ENCODE peak calls at places on chromosomes 1 and 21, in five cellular contexts. F, U, Q, I and A are unnamed samples.

GRCh38 chr1:25617626-25618432 is 1.2 kb downstream of the MAN1C1 start:
- DNase-seq in F (no peak), U (no peak), Q (no peak), I (no peak), A (no peak)

GRCh38 chr1:175824079-175824478 is 80.7 kb upstream of the TNR start:
- DNase-seq in F (no peak), U (no peak), Q (no peak), I (no peak), A (no peak)

GRCh38 chr1:24898152-24898908 is 31.7 kb downstream of the RUNX3 start:
- DNase-seq in F (no peak), U (peak), Q (no peak), I (no peak), A (peak)

GRCh38 chr1:2110738-2111673 is 60.8 kb downstream of the PRKCZ start:
- DNase-seq in F (no peak), U (no peak), Q (no peak), I (no peak), A (no peak)

GRCh38 chr1:232765536-232765935 is 39.7 kb upstream of the MAP10 start:
- DNase-seq in F (no peak), U (peak), Q (no peak), I (no peak), A (no peak)

GRCh38 chr1:217564833-217565232 is 66.1 kb downstream of the GPATCH2 start:
- DNase-seq in F (no peak), U (no peak), Q (no peak), I (no peak), A (no peak)

GRCh38 chr1:116311756-116312691 is 61.0 kb upstream of the ATP1A1 start:
- DNase-seq in F (no peak), U (no peak), Q (no peak), I (no peak), A (no peak)

GRCh38 chr1:233367057-233367759 is 39.7 kb downstream of the MAP3K21 start:
- DNase-seq in F (no peak), U (no peak), Q (no peak), I (no peak), A (no peak)

GRCh38 chr1:201019321-201019977 is 4.1 kb downstream of the KIF21B start:
- DNase-seq in F (peak), U (peak), Q (no peak), I (no peak), A (no peak)

GRCh38 chr1:93814059-93814794 is 64.8 kb downstream of the DNTTIP2 start:
- DNase-seq in F (peak), U (peak), Q (peak), I (peak), A (peak)

GRCh38 chr21:34065015-34065414 is 8.4 kb upstream of the MRPS6 start:
- DNase-seq in F (no peak), U (no peak), Q (no peak), I (no peak), A (no peak)

GRCh38 chr1:177505905-177506590 is 335.3 kb downstream of the BRINP2 start:
- DNase-seq in F (no peak), U (peak), Q (no peak), I (no peak), A (no peak)

GRCh38 chr1:6508154-6508875 is 16.8 kb upstream of the PLEKHG5 start:
- DNase-seq in F (no peak), U (no peak), Q (no peak), I (no peak), A (no peak)

GRCh38 chr1:54309631-54310366 is 96.4 kb downstream of the SSBP3 start:
- DNase-seq in F (no peak), U (no peak), Q (peak), I (peak), A (no peak)

GRCh38 chr1:99559166-99559565 is 86.7 kb upstream of the PALMD start:
- DNase-seq in F (no peak), U (no peak), Q (no peak), I (no peak), A (no peak)

GRCh38 chr1:66276229-66276628 is 257.7 kb upstream of the SGIP1 start:
- DNase-seq in F (no peak), U (no peak), Q (no peak), I (no peak), A (no peak)

GRCh38 chr1:27536767-27537166 is 46.8 kb upstream of the WASF2 start:
- DNase-seq in F (no peak), U (peak), Q (no peak), I (no peak), A (no peak)